ENCODE peak calls at places on chromosomes 7 and 10, in five cellular contexts. One of them, this sample, is unnamed.
A peak's percentile ranks its signal among the peaks of the same experiment; 100 is the strongest.

GRCh38 chr7:22791204-22792158 is 31.2 kb downstream of the TOMM7 start:
- DNase-seq in EL: peak; percentile 66
- DNase-seq in HFFc6: no peak
- DNase-seq in A673: no peak
- DNase-seq in NCI-H2171 treated with DMSO at 0.1 percent for 48 hours: no peak
- DNase-seq in this sample: no peak

GRCh38 chr10:97196213-97197029 is 10.7 kb upstream of the SLIT1 start:
- DNase-seq in EL: peak; percentile 62
- DNase-seq in HFFc6: no peak
- DNase-seq in A673: peak; percentile 78
- DNase-seq in NCI-H2171 treated with DMSO at 0.1 percent for 48 hours: peak; percentile 71
- DNase-seq in this sample: peak; percentile 78

GRCh38 chr7:131607291-131608111 is 51.1 kb upstream of the PODXL start:
- DNase-seq in EL: no peak
- DNase-seq in HFFc6: no peak
- DNase-seq in A673: no peak
- DNase-seq in NCI-H2171 treated with DMSO at 0.1 percent for 48 hours: no peak
- DNase-seq in this sample: no peak

GRCh38 chr10:16280595-16280994 is 156.2 kb upstream of the PTER start:
- DNase-seq in EL: no peak
- DNase-seq in HFFc6: no peak
- DNase-seq in A673: no peak
- DNase-seq in NCI-H2171 treated with DMSO at 0.1 percent for 48 hours: no peak
- DNase-seq in this sample: no peak

GRCh38 chr7:16619979-16620408 is 25.6 kb downstream of the ANKMY2 start:
- DNase-seq in EL: no peak
- DNase-seq in HFFc6: no peak
- DNase-seq in A673: peak; percentile 20
- DNase-seq in NCI-H2171 treated with DMSO at 0.1 percent for 48 hours: no peak
- DNase-seq in this sample: no peak

GRCh38 chr7:44454348-44454747 is 36.1 kb downstream of the NUDCD3 start:
- DNase-seq in EL: no peak
- DNase-seq in HFFc6: no peak
- DNase-seq in A673: no peak
- DNase-seq in NCI-H2171 treated with DMSO at 0.1 percent for 48 hours: no peak
- DNase-seq in this sample: no peak

GRCh38 chr7:95396136-95397032 is at the start of gene PON3:
- DNase-seq in EL: peak; percentile 9
- DNase-seq in HFFc6: no peak
- DNase-seq in A673: no peak
- DNase-seq in NCI-H2171 treated with DMSO at 0.1 percent for 48 hours: peak; percentile 65
- DNase-seq in this sample: peak; percentile 80

GRCh38 chr7:13016036-13016581 is 328.7 kb downstream of the ARL4A start:
- DNase-seq in EL: no peak
- DNase-seq in HFFc6: no peak
- DNase-seq in A673: no peak
- DNase-seq in NCI-H2171 treated with DMSO at 0.1 percent for 48 hours: no peak
- DNase-seq in this sample: no peak

GRCh38 chr7:1940402-1940786 is 270.3 kb downstream of the ELFN1 start:
- DNase-seq in EL: peak; percentile 68
- DNase-seq in HFFc6: no peak
- DNase-seq in A673: no peak
- DNase-seq in NCI-H2171 treated with DMSO at 0.1 percent for 48 hours: no peak
- DNase-seq in this sample: peak; percentile 22

GRCh38 chr10:77431209-77431611 is 206.4 kb downstream of the KCNMA1 start:
- DNase-seq in EL: no peak
- DNase-seq in HFFc6: no peak
- DNase-seq in A673: no peak
- DNase-seq in NCI-H2171 treated with DMSO at 0.1 percent for 48 hours: no peak
- DNase-seq in this sample: no peak

GRCh38 chr10:61554925-61555324 is 101.7 kb upstream of the TMEM26 start:
- DNase-seq in EL: no peak
- DNase-seq in HFFc6: no peak
- DNase-seq in A673: no peak
- DNase-seq in NCI-H2171 treated with DMSO at 0.1 percent for 48 hours: no peak
- DNase-seq in this sample: no peak

GRCh38 chr7:2944729-2945128 is 98.9 kb downstream of the CARD11 start:
- DNase-seq in EL: no peak
- DNase-seq in HFFc6: no peak
- DNase-seq in A673: no peak
- DNase-seq in NCI-H2171 treated with DMSO at 0.1 percent for 48 hours: no peak
- DNase-seq in this sample: no peak

GRCh38 chr10:87842776-87843497 is 20.4 kb downstream of the KLLN start:
- DNase-seq in EL: peak; percentile 56
- DNase-seq in HFFc6: peak; percentile 74
- DNase-seq in A673: no peak
- DNase-seq in NCI-H2171 treated with DMSO at 0.1 percent for 48 hours: no peak
- DNase-seq in this sample: peak; percentile 85

GRCh38 chr7:138008588-138009349 is 6.9 kb upstream of the CREB3L2 start:
- DNase-seq in EL: peak; percentile 65
- DNase-seq in HFFc6: peak; percentile 63
- DNase-seq in A673: peak; percentile 74
- DNase-seq in NCI-H2171 treated with DMSO at 0.1 percent for 48 hours: peak; percentile 67
- DNase-seq in this sample: peak; percentile 78

GRCh38 chr7:70043139-70043538 is 444.9 kb downstream of the AUTS2 start:
- DNase-seq in EL: no peak
- DNase-seq in HFFc6: no peak
- DNase-seq in A673: peak; percentile 71
- DNase-seq in NCI-H2171 treated with DMSO at 0.1 percent for 48 hours: no peak
- DNase-seq in this sample: no peak

GRCh38 chr7:128791121-128791967 is 424 bp upstream of the CCDC136 start:
- DNase-seq in EL: peak; percentile 70
- DNase-seq in HFFc6: no peak
- DNase-seq in A673: peak; percentile 67
- DNase-seq in NCI-H2171 treated with DMSO at 0.1 percent for 48 hours: peak; percentile 49
- DNase-seq in this sample: peak; percentile 83

GRCh38 chr7:112510032-112510742 is 29.4 kb downstream of the LSMEM1 start:
- DNase-seq in EL: peak; percentile 64
- DNase-seq in HFFc6: peak; percentile 75
- DNase-seq in A673: no peak
- DNase-seq in NCI-H2171 treated with DMSO at 0.1 percent for 48 hours: no peak
- DNase-seq in this sample: no peak

GRCh38 chr10:80429521-80429966 is 21.2 kb downstream of the PRXL2A start:
- DNase-seq in EL: peak; percentile 13
- DNase-seq in HFFc6: peak; percentile 11
- DNase-seq in A673: no peak
- DNase-seq in NCI-H2171 treated with DMSO at 0.1 percent for 48 hours: peak; percentile 36
- DNase-seq in this sample: peak; percentile 85

GRCh38 chr10:43671659-43672555 is 23.2 kb upstream of the ZNF32 start:
- DNase-seq in EL: peak; percentile 72
- DNase-seq in HFFc6: peak; percentile 71
- DNase-seq in A673: peak; percentile 56
- DNase-seq in NCI-H2171 treated with DMSO at 0.1 percent for 48 hours: peak; percentile 9
- DNase-seq in this sample: peak; percentile 58

GRCh38 chr7:1671876-1672451 is 1.9 kb downstream of the ELFN1 start:
- DNase-seq in EL: no peak
- DNase-seq in HFFc6: no peak
- DNase-seq in A673: no peak
- DNase-seq in NCI-H2171 treated with DMSO at 0.1 percent for 48 hours: no peak
- DNase-seq in this sample: no peak

GRCh38 chr10:96720422-96721206 is at the start of gene PIK3AP1:
- DNase-seq in EL: peak; percentile 32
- DNase-seq in HFFc6: no peak
- DNase-seq in A673: peak; percentile 19
- DNase-seq in NCI-H2171 treated with DMSO at 0.1 percent for 48 hours: peak; percentile 69
- DNase-seq in this sample: peak; percentile 64

GRCh38 chr7:117931314-117931713 is 58.1 kb upstream of the CTTNBP2 start:
- DNase-seq in EL: no peak
- DNase-seq in HFFc6: no peak
- DNase-seq in A673: no peak
- DNase-seq in NCI-H2171 treated with DMSO at 0.1 percent for 48 hours: no peak
- DNase-seq in this sample: no peak

GRCh38 chr10:133156674-133157579 is 3.1 kb upstream of the KNDC1 start:
- DNase-seq in EL: no peak
- DNase-seq in HFFc6: no peak
- DNase-seq in A673: no peak
- DNase-seq in NCI-H2171 treated with DMSO at 0.1 percent for 48 hours: no peak
- DNase-seq in this sample: no peak

GRCh38 chr7:134083766-134084487 is 43.2 kb upstream of the LRGUK start:
- DNase-seq in EL: peak; percentile 49
- DNase-seq in HFFc6: peak; percentile 78
- DNase-seq in A673: no peak
- DNase-seq in NCI-H2171 treated with DMSO at 0.1 percent for 48 hours: no peak
- DNase-seq in this sample: peak; percentile 23

GRCh38 chr10:29689001-29689400 is 54.2 kb upstream of the SVIL start:
- DNase-seq in EL: peak; percentile 71
- DNase-seq in HFFc6: peak; percentile 10
- DNase-seq in A673: peak; percentile 90
- DNase-seq in NCI-H2171 treated with DMSO at 0.1 percent for 48 hours: no peak
- DNase-seq in this sample: peak; percentile 9

GRCh38 chr10:124262249-124262865 is 156.4 kb downstream of the OAT start:
- DNase-seq in EL: no peak
- DNase-seq in HFFc6: no peak
- DNase-seq in A673: no peak
- DNase-seq in NCI-H2171 treated with DMSO at 0.1 percent for 48 hours: no peak
- DNase-seq in this sample: no peak

GRCh38 chr10:124738441-124738840 is 5.7 kb downstream of the FAM53B start:
- DNase-seq in EL: no peak
- DNase-seq in HFFc6: no peak
- DNase-seq in A673: no peak
- DNase-seq in NCI-H2171 treated with DMSO at 0.1 percent for 48 hours: no peak
- DNase-seq in this sample: no peak

GRCh38 chr7:106770191-106770590 is 94.9 kb upstream of the PIK3CG start:
- DNase-seq in EL: peak; percentile 88
- DNase-seq in HFFc6: peak; percentile 94
- DNase-seq in A673: no peak
- DNase-seq in NCI-H2171 treated with DMSO at 0.1 percent for 48 hours: no peak
- DNase-seq in this sample: no peak